ENCODE peak calls at places on chromosomes 2 and 18, in five cellular contexts. One of them, this sample, is unnamed.

GRCh38 chr18:8397034-8397433 is 212.2 kb upstream of the RAB12 start:
- DNase-seq in A549: no peak
- DNase-seq in fibroblast of gingiva: no peak
- DNase-seq in kidney tubule cell: no peak
- DNase-seq in NCI-H1694: no peak
- DNase-seq in this sample: no peak

GRCh38 chr2:235504459-235505200 is 10.8 kb downstream of the AGAP1 start:
- DNase-seq in fibroblast of gingiva: no peak
- DNase-seq in NCI-H1694: no peak
- DNase-seq in kidney tubule cell: no peak
- DNase-seq in A549: no peak
- DNase-seq in this sample: no peak

GRCh38 chr2:98441706-98442450 is 2.8 kb upstream of the INPP4A start:
- DNase-seq in NCI-H1694: no peak
- DNase-seq in kidney tubule cell: no peak
- DNase-seq in fibroblast of gingiva: no peak
- DNase-seq in A549: no peak
- DNase-seq in this sample: no peak

GRCh38 chr2:99512081-99512480 is 22.3 kb upstream of the REV1 start:
- DNase-seq in A549: no peak
- DNase-seq in NCI-H1694: no peak
- DNase-seq in kidney tubule cell: no peak
- DNase-seq in fibroblast of gingiva: peak
- DNase-seq in this sample: no peak

GRCh38 chr2:189149981-189150380 is 29.6 kb downstream of the COL5A2 start:
- DNase-seq in kidney tubule cell: no peak
- DNase-seq in NCI-H1694: no peak
- DNase-seq in A549: no peak
- DNase-seq in fibroblast of gingiva: peak
- DNase-seq in this sample: no peak

GRCh38 chr18:12518832-12519534 is 111.3 kb downstream of the PRELID3A start:
- DNase-seq in fibroblast of gingiva: no peak
- DNase-seq in kidney tubule cell: no peak
- DNase-seq in A549: no peak
- DNase-seq in NCI-H1694: no peak
- DNase-seq in this sample: no peak

GRCh38 chr18:3093624-3094354 is 80.8 kb upstream of the LPIN2 start:
- DNase-seq in kidney tubule cell: no peak
- DNase-seq in NCI-H1694: no peak
- DNase-seq in A549: no peak
- DNase-seq in fibroblast of gingiva: no peak
- DNase-seq in this sample: no peak

GRCh38 chr2:118122768-118123335 is 34.6 kb downstream of the INSIG2 start:
- DNase-seq in kidney tubule cell: peak
- DNase-seq in fibroblast of gingiva: no peak
- DNase-seq in NCI-H1694: no peak
- DNase-seq in A549: peak
- DNase-seq in this sample: no peak

GRCh38 chr2:11833601-11834000 is 87.2 kb downstream of the LPIN1 start:
- DNase-seq in NCI-H1694: no peak
- DNase-seq in fibroblast of gingiva: peak
- DNase-seq in A549: no peak
- DNase-seq in kidney tubule cell: peak
- DNase-seq in this sample: no peak

GRCh38 chr2:120759543-120760331 is 24.1 kb downstream of the GLI2 start:
- DNase-seq in A549: no peak
- DNase-seq in NCI-H1694: no peak
- DNase-seq in kidney tubule cell: no peak
- DNase-seq in fibroblast of gingiva: no peak
- DNase-seq in this sample: no peak

GRCh38 chr2:231683292-231683898 is 24.9 kb upstream of the PTMA start:
- DNase-seq in kidney tubule cell: no peak
- DNase-seq in NCI-H1694: peak
- DNase-seq in A549: no peak
- DNase-seq in fibroblast of gingiva: no peak
- DNase-seq in this sample: no peak

GRCh38 chr18:77127769-77128671 is 4.6 kb downstream of the MBP start:
- DNase-seq in A549: no peak
- DNase-seq in kidney tubule cell: peak
- DNase-seq in NCI-H1694: peak
- DNase-seq in fibroblast of gingiva: peak
- DNase-seq in this sample: no peak

GRCh38 chr2:45343618-45344017 is 267.4 kb downstream of the SRBD1 start:
- DNase-seq in A549: no peak
- DNase-seq in fibroblast of gingiva: peak
- DNase-seq in NCI-H1694: no peak
- DNase-seq in kidney tubule cell: no peak
- DNase-seq in this sample: no peak

GRCh38 chr2:26492749-26493515 is 15.0 kb upstream of the OTOF start:
- DNase-seq in A549: no peak
- DNase-seq in fibroblast of gingiva: no peak
- DNase-seq in kidney tubule cell: no peak
- DNase-seq in NCI-H1694: no peak
- DNase-seq in this sample: no peak

This sample was measured in glomerular endothelial cell.